ENCODE peak calls at places on chromosomes 7 and 10, in nine cellular contexts. J is cortex of kidney; A is NCI-H1105; K is effector memory CD4-positive, alpha-beta T cell; R is left lung; L is IMR-90; U is astrocyte of the cerebellum; I is brain microvascular endothelial cell; S is GM23248. P is an unnamed sample.

GRCh38 chr10:91635401-91636400 is 2.8 kb upstream of the PPP1R3C start:
- DNase-seq in J (no peak), A (peak), K (no peak), R (no peak), L (peak), U (peak), I (peak), S (peak), P (peak)

GRCh38 chr10:88332526-88333265 is 250.4 kb downstream of the RNLS start:
- DNase-seq in J (no peak), A (no peak), K (no peak), R (no peak), L (no peak), U (no peak), I (no peak), S (no peak), P (no peak)

GRCh38 chr7:727104-727805 is at the start of gene PRKAR1B:
- DNase-seq in J (no peak), A (peak), K (no peak), R (no peak), L (no peak), U (no peak), I (no peak), S (peak), P (no peak)

GRCh38 chr10:1706711-1707110 is 30.6 kb downstream of the ADARB2 start:
- DNase-seq in J (no peak), A (no peak), K (no peak), R (no peak), L (no peak), U (no peak), I (no peak), S (no peak), P (no peak)

GRCh38 chr7:153422291-153423189 is 629.7 kb upstream of the DPP6 start:
- DNase-seq in J (no peak), A (no peak), K (no peak), R (no peak), L (no peak), U (no peak), I (no peak), S (no peak), P (no peak)

GRCh38 chr7:38424750-38425463 is 151.5 kb upstream of the TARP start:
- DNase-seq in J (no peak), A (no peak), K (no peak), R (no peak), L (peak), U (no peak), I (no peak), S (peak), P (no peak)

GRCh38 chr7:158244873-158245723 is 342.5 kb downstream of the PTPRN2 start:
- DNase-seq in J (no peak), A (no peak), K (no peak), R (peak), L (no peak), U (no peak), I (no peak), S (no peak), P (no peak)

GRCh38 chr7:155962191-155962967 is 150.1 kb upstream of the SHH start:
- DNase-seq in J (no peak), A (no peak), K (no peak), R (no peak), L (peak), U (peak), I (peak), S (peak), P (peak)

GRCh38 chr10:131698986-131699385 is 201.8 kb upstream of the PPP2R2D start:
- DNase-seq in J (no peak), A (no peak), K (no peak), R (no peak), L (no peak), U (no peak), I (no peak), S (no peak), P (no peak)

GRCh38 chr10:86942441-86943315 is 14.7 kb downstream of the MMRN2 start:
- DNase-seq in J (no peak), A (no peak), K (no peak), R (peak), L (no peak), U (no peak), I (no peak), S (no peak), P (no peak)

GRCh38 chr7:88664630-88665233 is 94.8 kb upstream of the ZNF804B start:
- DNase-seq in J (no peak), A (no peak), K (no peak), R (no peak), L (no peak), U (peak), I (peak), S (peak), P (peak)

GRCh38 chr10:14859775-14860174 is 18.9 kb upstream of the SUV39H2 start:
- DNase-seq in J (no peak), A (no peak), K (no peak), R (no peak), L (no peak), U (no peak), I (no peak), S (peak), P (no peak)

GRCh38 chr7:5472432-5473315 is 49.0 kb upstream of the TNRC18 start:
- DNase-seq in J (no peak), A (no peak), K (no peak), R (no peak), L (no peak), U (no peak), I (no peak), S (no peak), P (no peak)

GRCh38 chr7:155979566-155979965 is 167.3 kb upstream of the SHH start:
- DNase-seq in J (no peak), A (no peak), K (no peak), R (peak), L (no peak), U (no peak), I (no peak), S (no peak), P (no peak)

GRCh38 chr7:106420210-106420609 is 135.4 kb upstream of the NAMPT start:
- DNase-seq in J (no peak), A (no peak), K (no peak), R (no peak), L (no peak), U (no peak), I (no peak), S (no peak), P (no peak)

GRCh38 chr7:149707448-149707886 is 65.9 kb downstream of the ZNF467 start:
- DNase-seq in J (no peak), A (no peak), K (no peak), R (no peak), L (no peak), U (no peak), I (no peak), S (peak), P (no peak)

GRCh38 chr10:131086094-131086493 is 225.4 kb downstream of the TCERG1L start:
- DNase-seq in J (no peak), A (no peak), K (no peak), R (no peak), L (no peak), U (no peak), I (no peak), S (no peak), P (no peak)

GRCh38 chr7:91128574-91129348 is 135.5 kb upstream of the FZD1 start:
- DNase-seq in J (no peak), A (no peak), K (no peak), R (no peak), L (peak), U (no peak), I (no peak), S (no peak), P (no peak)

GRCh38 chr10:26064106-26064505 is 130.1 kb downstream of the MYO3A start:
- DNase-seq in J (no peak), A (no peak), K (no peak), R (no peak), L (no peak), U (no peak), I (no peak), S (no peak), P (no peak)